ENCODE peak calls at places on chromosomes 5 and 9, in four cellular contexts. T, G, J and M are unnamed samples.

GRCh38 chr5:103706939-103707682 is 144.5 kb upstream of the NUDT12 start:
- DNase-seq in T (no peak), G (no peak), J (no peak), M (no peak)

GRCh38 chr9:12274577-12274976 is 418.6 kb upstream of the TYRP1 start:
- DNase-seq in T (no peak), G (no peak), J (no peak), M (no peak)

GRCh38 chr9:114427644-114428043 is 39.9 kb upstream of the AKNA start:
- DNase-seq in T (no peak), G (no peak), J (no peak), M (no peak)

GRCh38 chr9:86308687-86309086 is 26.3 kb upstream of the ISCA1 start:
- DNase-seq in T (no peak), G (no peak), J (no peak), M (no peak)

GRCh38 chr5:119378075-119378699 is 22.4 kb downstream of the TNFAIP8 start:
- DNase-seq in T (no peak), G (no peak), J (no peak), M (no peak)

GRCh38 chr5:145483211-145483610 is 351.9 kb downstream of the PRELID2 start:
- DNase-seq in T (no peak), G (no peak), J (no peak), M (no peak)

GRCh38 chr9:93268551-93269314 is 84.8 kb downstream of the WNK2 start:
- DNase-seq in T (peak; percentile 54), G (peak; percentile 81), J (no peak), M (no peak)

GRCh38 chr5:1806199-1806598 is 5.0 kb downstream of the NDUFS6 start:
- DNase-seq in T (no peak), G (no peak), J (no peak), M (no peak)

GRCh38 chr5:17012289-17012688 is 76.2 kb upstream of the MYO10 start:
- DNase-seq in T (no peak), G (no peak), J (peak; percentile 59), M (peak; percentile 90)

GRCh38 chr5:74587300-74587699 is 53.2 kb downstream of the ENC1 start:
- DNase-seq in T (no peak), G (no peak), J (no peak), M (no peak)

GRCh38 chr9:87372401-87372851 is 125.2 kb upstream of the DAPK1 start:
- DNase-seq in T (no peak), G (peak; percentile 44), J (no peak), M (peak; percentile 66)

GRCh38 chr9:70609542-70610286 is 195.3 kb upstream of the KLF9 start:
- DNase-seq in T (no peak), G (peak; percentile 43), J (no peak), M (no peak)

GRCh38 chr9:89246840-89247239 is 64.2 kb upstream of the CKS2 start:
- DNase-seq in T (no peak), G (no peak), J (no peak), M (no peak)

GRCh38 chr9:89802809-89803355 is 198.1 kb downstream of the GADD45G start:
- DNase-seq in T (no peak), G (peak; percentile 31), J (no peak), M (no peak)

GRCh38 chr5:14199902-14200301 is 56.8 kb downstream of the TRIO start:
- DNase-seq in T (no peak), G (no peak), J (no peak), M (no peak)

GRCh38 chr9:104871961-104872527 is 55.9 kb downstream of the ABCA1 start:
- DNase-seq in T (no peak), G (no peak), J (no peak), M (no peak)

GRCh38 chr9:104876587-104876986 is 51.4 kb downstream of the ABCA1 start:
- DNase-seq in T (no peak), G (no peak), J (no peak), M (no peak)

GRCh38 chr9:104872959-104873850 is 54.8 kb downstream of the ABCA1 start:
- DNase-seq in T (peak; percentile 76), G (peak; percentile 35), J (peak; percentile 90), M (peak; percentile 96)

GRCh38 chr9:104875897-104876296 is 52.1 kb downstream of the ABCA1 start:
- DNase-seq in T (no peak), G (no peak), J (no peak), M (no peak)

GRCh38 chr9:104875320-104875719 is 52.6 kb downstream of the ABCA1 start:
- DNase-seq in T (no peak), G (no peak), J (no peak), M (no peak)
- H3K36me3 ChIP-seq in T (no peaks in the 10 kb centered on the region), G (no peaks in the 10 kb centered on the region), J (no peaks in the 10 kb centered on the region), M (peaks cover 40% of the 10 kb centered on the region)

GRCh38 chr5:100623719-100624118 is 88.5 kb downstream of the FAM174A start:
- DNase-seq in T (no peak), G (no peak), J (peak; percentile 67), M (no peak)
- TF ChIP-seq CTCF in T (peak; percentile 29), G (no peak), J (peak; percentile 46), M (peak; percentile 51)

GRCh38 chr9:135930446-135931345 is 23.4 kb upstream of the CAMSAP1 start:
- DNase-seq in T (no peak), G (no peak), J (no peak), M (no peak)

GRCh38 chr9:135932656-135933055 is 25.3 kb upstream of the CAMSAP1 start:
- DNase-seq in T (no peak), G (no peak), J (no peak), M (no peak)

GRCh38 chr9:135929656-135930445 is 22.5 kb upstream of the CAMSAP1 start:
- DNase-seq in T (no peak), G (no peak), J (no peak), M (no peak)

GRCh38 chr9:135931349-135931820 is 24.0 kb upstream of the CAMSAP1 start:
- DNase-seq in T (no peak), G (no peak), J (no peak), M (no peak)

DNA sequence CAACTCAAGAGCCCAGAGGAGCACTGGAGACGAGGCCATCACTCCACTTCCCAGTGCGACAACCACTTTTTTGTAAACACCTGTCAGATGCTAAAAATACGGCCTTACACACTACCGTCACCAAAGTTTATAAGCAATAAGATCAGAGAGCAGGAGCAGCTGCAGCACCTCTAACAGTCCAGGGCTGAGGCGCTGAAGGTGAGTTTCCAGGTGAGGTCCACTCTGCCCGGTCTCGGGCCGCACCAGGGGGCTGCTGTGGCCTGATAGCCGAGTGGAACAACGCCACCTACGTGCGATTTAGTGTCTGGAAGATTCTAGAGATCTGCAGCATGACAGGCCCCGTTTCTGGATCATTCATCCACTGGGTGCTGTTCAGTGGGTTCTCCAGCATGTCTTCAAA is 25.8 kb upstream of the CAMSAP1 start:
- DNase-seq in T (no peak), G (no peak), J (no peak), M (no peak)
- H3K36me3 ChIP-seq in T (peaks cover 58% of the 10 kb centered on the region), G (peaks cover 3% of the 10 kb centered on the region), J (no peaks in the 10 kb centered on the region), M (no peaks in the 10 kb centered on the region)

DNA sequence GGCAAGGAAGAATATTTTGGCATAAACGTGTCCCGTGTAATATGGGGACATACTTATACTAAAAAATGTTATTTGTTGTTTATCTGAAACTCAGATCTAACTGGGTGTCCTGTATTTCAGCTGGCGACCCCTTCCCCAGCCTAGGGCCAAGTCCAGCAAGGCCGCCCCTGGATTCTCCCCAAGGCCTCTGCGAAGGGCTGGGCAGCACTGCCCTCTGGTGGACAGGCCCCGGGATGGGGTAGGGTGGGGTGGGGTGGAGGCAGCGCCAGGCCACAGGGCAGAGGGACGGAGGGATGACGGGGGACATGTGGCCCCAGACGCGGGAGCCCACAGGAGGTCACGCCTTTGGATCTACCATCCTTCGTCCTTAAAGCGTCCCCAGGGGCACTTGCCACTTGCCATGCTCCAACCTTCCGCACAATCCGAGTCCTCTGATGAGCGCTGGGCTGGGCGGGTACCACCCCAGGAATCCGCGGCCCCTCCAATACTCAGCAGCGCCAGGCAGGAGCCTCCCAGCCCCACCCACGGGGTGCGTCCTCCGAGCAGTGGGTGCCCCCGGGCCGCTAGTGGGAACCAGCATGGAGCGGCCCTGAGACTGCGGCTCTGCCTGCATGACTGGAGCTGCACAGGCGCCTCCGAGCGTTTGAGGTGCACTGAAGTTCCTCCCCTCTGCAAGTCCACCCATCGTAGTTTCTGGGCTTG is 7.1 kb upstream of the AGPAT2 start:
- DNase-seq in T (no peak), G (peak; percentile 78), J (peak; percentile 61), M (no peak)
- TF ChIP-seq CTCF in T (peak; percentile 47), G (peak; percentile 82), J (peak; percentile 89), M (peak; percentile 91)

DNA sequence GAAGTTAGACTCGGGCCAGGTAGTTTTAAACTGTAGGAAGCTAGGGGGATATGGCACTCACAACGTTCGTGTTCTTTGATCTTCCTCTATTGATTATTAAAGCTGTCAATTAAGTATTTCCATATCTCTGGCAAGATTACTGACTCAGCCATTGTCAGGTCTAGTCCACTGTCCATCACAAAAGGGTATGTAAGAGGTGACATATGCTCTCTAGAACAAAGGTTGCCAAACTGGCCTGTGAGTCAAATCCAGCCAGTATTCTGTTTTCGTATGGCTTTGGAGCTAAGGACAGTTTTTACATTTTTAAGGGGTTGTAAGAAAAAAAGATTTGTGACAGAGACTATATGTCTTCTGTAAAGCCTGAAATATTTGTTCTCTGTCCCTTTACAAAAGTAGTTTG is 44.2 kb downstream of the FAXDC2 start:
- DNase-seq in T (no peak), G (no peak), J (no peak), M (no peak)
- H3K36me3 ChIP-seq in T (peaks cover 90% of the 10 kb centered on the region), G (peaks cover 35% of the 10 kb centered on the region), J (peaks cover 43% of the 10 kb centered on the region), M (peaks cover 79% of the 10 kb centered on the region)

GRCh38 chr5:41240390-41240789 is 27.1 kb upstream of the C6 start:
- DNase-seq in T (no peak), G (no peak), J (no peak), M (no peak)
- TF ChIP-seq CTCF in T (no peak), G (no peak), J (no peak), M (no peak)

GRCh38 chr5:6372251-6373080 is 5.9 kb downstream of the MED10 start:
- DNase-seq in T (peak; percentile 33), G (no peak), J (peak; percentile 82), M (no peak)
- H3K36me3 ChIP-seq in T (peaks cover 52% of the 10 kb centered on the region), G (peaks cover 8% of the 10 kb centered on the region), J (peaks cover 36% of the 10 kb centered on the region), M (peaks cover 47% of the 10 kb centered on the region)

DNA sequence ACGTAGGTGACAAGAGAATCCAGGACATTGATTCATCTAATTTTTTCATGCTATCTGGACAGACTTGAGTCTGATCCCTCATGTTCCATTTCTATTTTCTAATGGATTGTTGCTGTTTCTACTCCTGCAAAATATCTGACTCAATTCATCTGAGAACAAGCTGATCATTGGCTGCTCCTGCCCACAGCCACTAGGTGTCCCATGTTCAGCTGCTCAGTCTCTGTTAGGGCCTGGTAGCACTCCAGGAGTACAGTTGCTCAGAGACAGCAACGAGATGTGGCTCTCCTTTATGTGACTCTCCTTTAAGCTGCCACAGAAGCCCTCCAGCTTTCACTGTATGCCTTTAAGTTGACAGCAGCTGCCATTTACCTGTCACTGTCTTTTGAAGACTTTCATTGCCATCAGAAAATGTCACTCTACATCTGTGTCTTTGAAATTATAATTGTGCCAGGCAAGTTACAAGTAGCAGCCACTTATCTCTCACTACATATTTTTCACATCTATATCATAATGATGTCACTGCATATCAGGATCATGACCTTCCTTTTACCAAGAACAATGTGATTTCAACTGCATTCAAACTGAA is 1944.2 kb upstream of the NUDT12 start:
- DNase-seq in T (no peak), G (no peak), J (peak; percentile 24), M (no peak)
- TF ChIP-seq CTCF in T (no peak), G (no peak), J (peak; percentile 58), M (peak; percentile 44)

DNA sequence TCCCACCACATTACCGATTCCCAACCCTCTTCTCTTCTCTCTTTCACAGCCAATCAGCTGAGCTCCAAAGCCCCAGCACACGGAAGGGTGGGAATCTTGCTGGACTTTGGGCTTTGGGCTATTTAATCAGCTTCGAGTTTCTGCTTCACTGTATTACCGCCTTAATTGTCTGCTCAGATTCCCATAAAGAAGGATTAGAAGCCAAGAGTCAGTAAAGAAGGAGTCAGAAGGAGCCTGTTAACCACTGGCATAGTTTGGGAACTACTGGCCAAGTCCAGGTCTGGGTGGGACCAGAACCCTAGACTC is 4.4 kb downstream of the SPRY4 start:
- DNase-seq in T (no peak), G (no peak), J (no peak), M (no peak)
- H3K36me3 ChIP-seq in T (no peaks in the 10 kb centered on the region), G (no peaks in the 10 kb centered on the region), J (no peaks in the 10 kb centered on the region), M (peaks cover 34% of the 10 kb centered on the region)